ENCODE peak calls at places on chromosome 4, in ten cellular contexts. G is NCI-H2029; C is tibial nerve; D is GM12891; A is SW480; X is amygdala; W is ureter; H is CD4-positive, CD25-positive, alpha-beta regulatory T cell; S is amniotic epithelial cell; M is stimulated activated CD8-positive, alpha-beta memory T cell treated with anti-CD3 and anti-CD28 coated beads, Interleukin-4, amount 100 ng/mL, for 48 hours. U is an unnamed sample.

GRCh38 chr4:6008092-6008551 is 10.1 kb downstream of the C4orf50 start:
- DNase-seq in G (no peak), C (no peak), D (no peak), A (no peak), X (no peak), W (no peak), H (no peak), S (no peak), M (no peak), U (no peak)

GRCh38 chr4:128776794-128777216 is 32.7 kb upstream of the JADE1 start:
- DNase-seq in G (peak), C (no peak), D (no peak), A (no peak), X (no peak), W (no peak), H (no peak), S (peak), M (no peak), U (no peak)

GRCh38 chr4:79597266-79597665 is 189.2 kb upstream of the GK2 start:
- DNase-seq in G (no peak), C (no peak), D (no peak), A (no peak), X (no peak), W (no peak), H (no peak), S (peak), M (no peak), U (no peak)

GRCh38 chr4:7213802-7214201 is 21.5 kb downstream of the SORCS2 start:
- DNase-seq in G (no peak), C (no peak), D (no peak), A (no peak), X (no peak), W (no peak), H (no peak), S (no peak), M (no peak), U (no peak)

GRCh38 chr4:171793723-171794122 is 19.5 kb upstream of the GALNTL6 start:
- DNase-seq in G (no peak), C (no peak), D (no peak), A (no peak), X (no peak), W (no peak), H (no peak), S (no peak), M (no peak), U (no peak)

GRCh38 chr4:187286536-187286935 is 562.9 kb upstream of the FAT1 start:
- DNase-seq in G (no peak), C (no peak), D (no peak), A (no peak), X (no peak), W (no peak), H (no peak), S (peak), M (no peak), U (no peak)

GRCh38 chr4:1799997-1800375 is 6.9 kb downstream of the FGFR3 start:
- DNase-seq in G (no peak), C (no peak), D (no peak), A (no peak), X (no peak), W (no peak), H (no peak), S (no peak), M (no peak), U (no peak)

GRCh38 chr4:113539408-113539807 is 222.1 kb downstream of the CAMK2D start:
- DNase-seq in G (no peak), C (no peak), D (no peak), A (no peak), X (no peak), W (no peak), H (no peak), S (peak), M (peak), U (no peak)

GRCh38 chr4:47891928-47892327 is 22.5 kb downstream of the NFXL1 start:
- DNase-seq in G (no peak), C (no peak), D (no peak), A (no peak), X (no peak), W (no peak), H (peak), S (no peak), M (no peak), U (no peak)

GRCh38 chr4:6767725-6768538 is 14.6 kb upstream of the KIAA0232 start:
- DNase-seq in G (no peak), C (no peak), D (no peak), A (peak), X (no peak), W (no peak), H (no peak), S (no peak), M (no peak), U (no peak)

GRCh38 chr4:95050980-95051688 is 293.4 kb downstream of the BMPR1B start:
- DNase-seq in G (no peak), C (no peak), D (no peak), A (no peak), X (no peak), W (no peak), H (no peak), S (no peak), M (no peak), U (peak)

GRCh38 chr4:7392438-7393374 is 42.0 kb downstream of the PSAPL1 start:
- DNase-seq in G (no peak), C (peak), D (no peak), A (peak), X (no peak), W (peak), H (no peak), S (no peak), M (no peak), U (peak)

GRCh38 chr4:87973283-87974169 is 2.0 kb upstream of the SPP1 start:
- DNase-seq in G (peak), C (no peak), D (no peak), A (peak), X (peak), W (no peak), H (peak), S (peak), M (peak), U (peak)

GRCh38 chr4:102625232-102625930 is 124.2 kb downstream of the NFKB1 start:
- DNase-seq in G (no peak), C (no peak), D (peak), A (peak), X (no peak), W (no peak), H (peak), S (peak), M (peak), U (peak)

GRCh38 chr4:57081651-57082349 is 28.4 kb downstream of the IGFBP7 start:
- DNase-seq in G (no peak), C (no peak), D (no peak), A (no peak), X (no peak), W (no peak), H (no peak), S (no peak), M (no peak), U (no peak)

GRCh38 chr4:164935363-164935762 is 42.1 kb downstream of the TRIM61 start:
- DNase-seq in G (no peak), C (no peak), D (no peak), A (peak), X (no peak), W (no peak), H (no peak), S (no peak), M (no peak), U (peak)

GRCh38 chr4:119707336-119707735 is 78.7 kb upstream of the PDE5A start:
- DNase-seq in G (no peak), C (no peak), D (no peak), A (no peak), X (no peak), W (no peak), H (no peak), S (no peak), M (no peak), U (no peak)

GRCh38 chr4:127632420-127633403 is at the start of gene INTU:
- DNase-seq in G (peak), C (peak), D (no peak), A (peak), X (peak), W (peak), H (no peak), S (peak), M (peak), U (peak)

GRCh38 chr4:109816082-109816442 is 500 bp downstream of the GAR1 start:
- DNase-seq in G (no peak), C (no peak), D (peak), A (no peak), X (no peak), W (no peak), H (peak), S (no peak), M (peak), U (no peak)

GRCh38 chr4:139609647-139610046 is 53.6 kb upstream of the SETD7 start:
- DNase-seq in G (no peak), C (no peak), D (no peak), A (no peak), X (no peak), W (no peak), H (no peak), S (peak), M (no peak), U (peak)

GRCh38 chr4:41296995-41297394 is 40.3 kb downstream of the UCHL1 start:
- DNase-seq in G (no peak), C (no peak), D (no peak), A (no peak), X (no peak), W (no peak), H (no peak), S (peak), M (no peak), U (no peak)

GRCh38 chr4:78876568-78877320 is 62.5 kb downstream of the PAQR3 start:
- DNase-seq in G (no peak), C (no peak), D (no peak), A (no peak), X (no peak), W (no peak), H (no peak), S (peak), M (no peak), U (no peak)

GRCh38 chr4:124879195-124879594 is 166.7 kb upstream of the ANKRD50 start:
- DNase-seq in G (no peak), C (no peak), D (no peak), A (no peak), X (no peak), W (no peak), H (no peak), S (no peak), M (no peak), U (no peak)

GRCh38 chr4:181181331-181181730 is 1061.9 kb upstream of the TENM3 start:
- DNase-seq in G (no peak), C (no peak), D (no peak), A (no peak), X (no peak), W (no peak), H (no peak), S (no peak), M (no peak), U (no peak)

GRCh38 chr4:48985976-48986653 is at the start of gene CWH43:
- DNase-seq in G (no peak), C (no peak), D (peak), A (no peak), X (no peak), W (no peak), H (no peak), S (no peak), M (no peak), U (no peak)

GRCh38 chr4:157220026-157220881 is at the start of gene GRIA2:
- DNase-seq in G (peak), C (no peak), D (no peak), A (no peak), X (peak), W (no peak), H (no peak), S (peak), M (peak), U (peak)

GRCh38 chr4:33107813-33108212 is 2387.6 kb downstream of the PCDH7 start:
- DNase-seq in G (no peak), C (no peak), D (no peak), A (no peak), X (no peak), W (no peak), H (no peak), S (peak), M (no peak), U (no peak)

GRCh38 chr4:176238819-176239218 is 30.2 kb downstream of the ASB5 start:
- DNase-seq in G (no peak), C (no peak), D (no peak), A (no peak), X (no peak), W (no peak), H (no peak), S (no peak), M (no peak), U (no peak)

GRCh38 chr4:167282171-167282864 is 48.0 kb upstream of the SPOCK3 start:
- DNase-seq in G (no peak), C (no peak), D (no peak), A (no peak), X (no peak), W (no peak), H (no peak), S (no peak), M (no peak), U (no peak)

GRCh38 chr4:654871-655734 is 19.0 kb downstream of the ATP5ME start:
- DNase-seq in G (no peak), C (no peak), D (no peak), A (no peak), X (no peak), W (no peak), H (no peak), S (no peak), M (no peak), U (no peak)

GRCh38 chr4:173025131-173025530 is 143.5 kb upstream of the GALNT7 start:
- DNase-seq in G (peak), C (no peak), D (peak), A (peak), X (peak), W (peak), H (peak), S (peak), M (no peak), U (peak)

GRCh38 chr4:68581382-68582338 is 5.5 kb upstream of the UGT2B17 start:
- DNase-seq in G (no peak), C (no peak), D (no peak), A (no peak), X (no peak), W (no peak), H (no peak), S (peak), M (no peak), U (no peak)

GRCh38 chr4:168594121-168594520 is 97.3 kb downstream of the PALLD start:
- DNase-seq in G (no peak), C (no peak), D (no peak), A (no peak), X (no peak), W (no peak), H (no peak), S (no peak), M (no peak), U (no peak)

GRCh38 chr4:145525291-145525740 is 43.7 kb downstream of the SMAD1 start:
- DNase-seq in G (no peak), C (no peak), D (no peak), A (no peak), X (no peak), W (no peak), H (no peak), S (no peak), M (no peak), U (no peak)

GRCh38 chr4:179695175-179695574 is 2252.9 kb upstream of the AGA start:
- DNase-seq in G (no peak), C (no peak), D (no peak), A (no peak), X (no peak), W (no peak), H (no peak), S (no peak), M (no peak), U (no peak)

GRCh38 chr4:78145005-78145404 is 87.9 kb downstream of the FRAS1 start:
- DNase-seq in G (no peak), C (no peak), D (no peak), A (no peak), X (no peak), W (no peak), H (no peak), S (no peak), M (no peak), U (no peak)

GRCh38 chr4:170025523-170026252 is 507 bp downstream of the MFAP3L start:
- DNase-seq in G (no peak), C (no peak), D (no peak), A (no peak), X (no peak), W (no peak), H (peak), S (no peak), M (peak), U (peak)

GRCh38 chr4:91064157-91064853 is 937.1 kb downstream of the CCSER1 start:
- DNase-seq in G (peak), C (no peak), D (no peak), A (no peak), X (no peak), W (no peak), H (no peak), S (peak), M (no peak), U (peak)